ENCODE peak calls at places on chromosomes 1 and 21, in seven cellular contexts. H, M, T, Q, G, A and R are unnamed samples.

GRCh38 chr1:26469558-26469957 is 2.7 kb upstream of the HMGN2 start:
- DNase-seq in T (no peak), M (no peak), A (no peak), Q (peak; percentile 51), G (no peak), H (no peak), R (no peak)

GRCh38 chr1:236009857-236010256 is 55.0 kb downstream of the NID1 start:
- DNase-seq in Q (no peak), T (no peak), A (no peak), H (no peak), M (no peak), G (no peak), R (peak; percentile 81)

GRCh38 chr1:212640223-212640885 is 31.8 kb downstream of the ATF3 start:
- DNase-seq in G (no peak), Q (peak; percentile 5), H (no peak), A (no peak), M (no peak), T (peak; percentile 17), R (no peak)

GRCh38 chr1:119007672-119008482 is 19.7 kb upstream of the TBX15 start:
- DNase-seq in A (no peak), M (no peak), H (no peak), G (peak; percentile 41), T (no peak), Q (no peak), R (peak; percentile 19)

GRCh38 chr1:18884727-18885126 is 17.6 kb downstream of the ALDH4A1 start:
- DNase-seq in G (no peak), H (no peak), Q (no peak), M (no peak), A (no peak), T (no peak), R (no peak)

GRCh38 chr1:27564710-27565649 is 39.0 kb downstream of the AHDC1 start:
- DNase-seq in M (no peak), T (no peak), G (no peak), Q (no peak), H (peak; percentile 74), A (peak; percentile 83), R (no peak)

GRCh38 chr1:61873581-61873980 is 131.3 kb downstream of the PATJ start:
- DNase-seq in G (no peak), Q (no peak), T (peak; percentile 57), A (no peak), H (no peak), M (no peak), R (no peak)

GRCh38 chr1:36083635-36084501 is at the start of gene TEKT2:
- DNase-seq in Q (peak; percentile 66), A (peak; percentile 69), M (no peak), T (no peak), G (peak; percentile 69), H (peak; percentile 55), R (peak; percentile 63)

GRCh38 chr1:117812868-117813511 is 116.4 kb downstream of the GDAP2 start:
- DNase-seq in H (no peak), T (no peak), M (no peak), G (no peak), Q (no peak), A (no peak), R (peak; percentile 58)

GRCh38 chr1:198943484-198943883 is 304.6 kb downstream of the PTPRC start:
- DNase-seq in M (no peak), Q (no peak), G (no peak), H (no peak), A (no peak), T (no peak), R (no peak)

GRCh38 chr1:212232020-212232570 is 53.1 kb upstream of the PPP2R5A start:
- DNase-seq in T (peak; percentile 39), Q (no peak), A (no peak), G (no peak), M (no peak), H (no peak), R (no peak)

GRCh38 chr1:20248954-20249612 is 41.6 kb upstream of the VWA5B1 start:
- DNase-seq in G (no peak), Q (no peak), A (no peak), T (no peak), H (no peak), M (peak; percentile 15), R (no peak)

GRCh38 chr1:155892801-155893200 is 18.3 kb downstream of the RIT1 start:
- DNase-seq in G (no peak), T (no peak), H (no peak), M (no peak), A (no peak), Q (no peak), R (no peak)

GRCh38 chr1:213996320-213997022 is 8.7 kb downstream of the PROX1 start:
- DNase-seq in Q (no peak), M (no peak), H (peak; percentile 69), T (no peak), G (peak; percentile 80), A (no peak), R (peak; percentile 18)

GRCh38 chr1:111191496-111191895 is 8.9 kb downstream of the DENND2D start:
- DNase-seq in G (no peak), T (no peak), M (no peak), H (no peak), Q (no peak), A (no peak), R (no peak)

GRCh38 chr1:58862728-58863385 is 79.0 kb upstream of the JUN start:
- DNase-seq in M (no peak), T (no peak), H (no peak), G (no peak), A (no peak), Q (no peak), R (no peak)

GRCh38 chr21:46482846-46483231 is 24.1 kb downstream of the DIP2A start:
- DNase-seq in H (no peak), Q (no peak), A (no peak), M (no peak), G (no peak), T (no peak), R (no peak)

GRCh38 chr21:46486481-46487000 is 27.9 kb downstream of the DIP2A start:
- DNase-seq in H (no peak), Q (no peak), T (no peak), M (no peak), A (no peak), G (no peak), R (no peak)

GRCh38 chr21:46482225-46482845 is 23.6 kb downstream of the DIP2A start:
- DNase-seq in A (no peak), H (no peak), Q (no peak), G (no peak), T (no peak), M (no peak), R (no peak)

GRCh38 chr21:46480466-46480865 is 21.8 kb downstream of the DIP2A start:
- DNase-seq in H (no peak), G (no peak), A (no peak), T (no peak), M (no peak), Q (no peak), R (no peak)

DNA sequence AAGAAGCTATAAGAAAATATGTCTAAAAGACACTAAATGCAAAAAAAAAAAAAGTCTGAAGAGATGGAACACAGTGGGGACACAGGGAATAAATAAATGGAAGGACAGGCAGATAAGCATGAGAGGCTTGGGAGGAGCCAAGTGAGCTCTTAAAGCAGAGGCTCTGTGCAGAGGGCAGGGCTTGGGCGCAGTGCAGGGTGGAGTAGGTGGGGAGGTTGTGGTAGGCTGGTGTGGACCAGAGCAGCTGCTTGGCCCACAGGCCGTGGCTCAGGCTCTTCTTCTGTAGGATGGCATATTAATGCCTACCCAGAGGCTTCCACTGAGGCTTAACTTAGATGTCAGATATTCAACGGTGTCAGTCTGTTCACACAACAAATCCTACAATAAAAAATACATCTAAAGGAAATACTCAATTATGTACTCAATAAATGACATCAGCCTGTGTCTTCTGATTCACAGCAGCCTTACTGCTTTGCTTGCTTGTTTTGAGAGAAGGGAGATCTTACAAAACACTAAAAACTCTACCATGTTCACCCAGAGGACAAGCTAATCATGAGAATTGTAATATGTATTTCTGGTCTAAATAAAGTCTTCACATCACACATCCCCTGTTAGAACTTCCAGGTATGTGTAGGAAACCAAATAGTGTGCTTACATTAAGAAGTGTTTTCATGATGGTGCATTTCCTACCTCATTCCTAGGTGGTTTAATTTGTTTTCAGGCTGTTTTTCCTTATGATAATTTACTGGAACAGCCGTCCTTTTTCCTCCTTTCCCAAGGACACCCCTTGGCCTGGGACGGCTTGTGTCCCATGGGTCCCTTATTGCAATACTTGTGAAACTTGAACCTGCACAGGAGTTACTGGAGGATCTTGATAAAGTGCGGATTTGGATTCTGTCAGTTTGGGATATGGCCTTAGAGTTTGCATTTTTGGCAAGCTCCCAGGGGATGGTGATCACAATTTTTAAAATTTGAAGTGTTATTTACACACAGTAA is 24.9 kb downstream of the DIP2A start:
- DNase-seq in Q (no peak), T (no peak), G (no peak), A (no peak), H (no peak), M (peak; percentile 30), R (peak; percentile 26)
- H3K9me3 ChIP-seq in Q (no peaks in the 10 kb centered on the region), T (no peaks in the 10 kb centered on the region), G (no peaks in the 10 kb centered on the region), A (no peaks in the 10 kb centered on the region), H (no peaks in the 10 kb centered on the region), M (no peaks in the 10 kb centered on the region), R (no peaks in the 10 kb centered on the region)

GRCh38 chr1:224500802-224501201 is 66.2 kb upstream of the WDR26 start:
- DNase-seq in H (no peak), T (peak; percentile 39), M (no peak), A (no peak), G (no peak), Q (no peak), R (no peak)

GRCh38 chr1:224503161-224504118 is 68.8 kb upstream of the WDR26 start:
- DNase-seq in Q (peak; percentile 96), A (peak; percentile 93), H (peak; percentile 68), T (peak; percentile 100), G (peak; percentile 94), M (no peak), R (peak; percentile 95)

GRCh38 chr1:224499204-224499603 is 64.6 kb upstream of the WDR26 start:
- DNase-seq in G (no peak), A (no peak), Q (no peak), T (peak; percentile 80), M (no peak), H (no peak), R (no peak)

GRCh38 chr1:224502459-224503160 is 68.0 kb upstream of the WDR26 start:
- DNase-seq in Q (no peak), G (peak; percentile 68), H (peak; percentile 29), T (peak; percentile 39), M (no peak), A (peak; percentile 72), R (peak; percentile 31)

DNA sequence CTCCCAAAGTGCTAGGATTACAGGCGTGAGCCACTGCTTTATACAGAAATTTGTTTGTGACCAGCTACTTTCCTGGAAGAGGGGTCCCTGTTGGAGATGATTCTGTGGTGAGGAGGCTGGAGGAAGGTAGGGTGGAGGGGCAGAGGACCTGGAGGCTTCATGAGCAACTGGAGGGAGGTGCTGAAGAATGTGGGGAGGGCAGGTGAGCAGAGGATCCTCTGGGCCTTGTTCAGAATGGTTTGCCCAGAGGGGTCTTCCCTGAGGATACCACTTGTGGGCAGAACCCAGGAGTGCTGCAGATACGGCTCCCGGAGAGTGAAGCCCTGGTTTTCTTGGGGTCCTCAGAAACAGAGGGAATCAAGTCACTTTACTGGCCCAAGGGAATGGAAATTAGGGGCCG is 67.2 kb upstream of the WDR26 start:
- DNase-seq in A (no peak), Q (no peak), H (no peak), T (no peak), M (no peak), G (no peak), R (no peak)
- H3K27ac ChIP-seq in A (peak overlapping the region; percentile 83), Q (peak overlapping the region; percentile 97), H (peak overlapping the region; percentile 11), T (no peak overlapping the region), M (no peak overlapping the region), G (no peak overlapping the region), R (no peak overlapping the region)

GRCh38 chr1:40454873-40455272 is 4.6 kb downstream of the ZFP69B start:
- DNase-seq in A (no peak), Q (no peak), H (no peak), G (no peak), M (no peak), T (no peak), R (no peak)
- H3K9me3 ChIP-seq in A (peaks cover 22% of the 10 kb centered on the region), Q (peaks cover 28% of the 10 kb centered on the region), H (no peaks in the 10 kb centered on the region), G (no peaks in the 10 kb centered on the region), M (peaks cover 34% of the 10 kb centered on the region), T (peaks cover 26% of the 10 kb centered on the region), R (peaks cover 3% of the 10 kb centered on the region)

GRCh38 chr1:23865543-23865930 is 2.6 kb downstream of the FUCA1 start:
- DNase-seq in H (no peak), G (peak; percentile 59), M (no peak), T (no peak), A (no peak), Q (no peak), R (no peak)
- H3K27ac ChIP-seq in H (no peak overlapping the region), G (no peak overlapping the region), M (no peak overlapping the region), T (no peak overlapping the region), A (no peak overlapping the region), Q (no peak overlapping the region), R (no peak overlapping the region)